ENCODE peak calls at places on chromosomes 5 and 9, in eight cellular contexts. Y is IMR-90, V is K562, O is H9, K is neural progenitor cell, T is PC-3, X is GM23248, A is fibroblast of lung. B is an unnamed sample.

GRCh38 chr5:102418531-102418930 is 80.3 kb downstream of the SLCO6A1 start:
- DNase-seq in Y (no peak), A (no peak), T (no peak), O (no peak), K (peak), V (no peak), X (no peak), B (no peak)

GRCh38 chr5:96823060-96823459 is 15.3 kb upstream of the ERAP1 start:
- DNase-seq in X (no peak), T (no peak), K (no peak), A (no peak), V (no peak), Y (no peak), O (no peak), B (no peak)

GRCh38 chr5:169411789-169412425 is 111.0 kb upstream of the SLIT3 start:
- DNase-seq in O (no peak), T (no peak), A (no peak), Y (no peak), K (no peak), X (peak), V (no peak), B (no peak)

GRCh38 chr5:82183828-82184227 is 94.3 kb downstream of the RPS23 start:
- DNase-seq in O (no peak), V (no peak), T (peak), K (no peak), Y (peak), X (peak), A (peak), B (no peak)

GRCh38 chr5:173663810-173664526 is 47.5 kb upstream of the BOD1 start:
- DNase-seq in K (no peak), V (peak), X (peak), A (peak), Y (no peak), T (no peak), O (no peak), B (no peak)

GRCh38 chr5:171309526-171310333 is 682 bp downstream of the TLX3 start:
- DNase-seq in A (no peak), K (peak), Y (no peak), T (no peak), X (no peak), V (no peak), O (peak), B (no peak)

GRCh38 chr5:74594172-74595040 is 46.1 kb downstream of the ENC1 start:
- DNase-seq in T (no peak), O (no peak), Y (peak), A (peak), V (peak), K (no peak), X (no peak), B (no peak)

GRCh38 chr5:141714542-141715303 is 32.7 kb upstream of the ARAP3 start:
- DNase-seq in K (no peak), T (peak), X (peak), Y (no peak), O (no peak), A (no peak), V (no peak), B (no peak)

GRCh38 chr9:133188006-133188842 is 20.8 kb downstream of the OBP2B start:
- DNase-seq in K (peak), X (no peak), A (no peak), Y (no peak), T (peak), V (peak), O (peak), B (peak)

GRCh38 chr9:109781541-109782197 is 1.7 kb downstream of the PALM2AKAP2 start:
- DNase-seq in K (no peak), O (no peak), T (no peak), X (peak), Y (peak), A (peak), V (no peak), B (peak)

GRCh38 chr5:142425286-142426065 is 100.7 kb upstream of the SPRY4 start:
- DNase-seq in X (peak), Y (peak), O (no peak), A (peak), T (no peak), V (no peak), K (no peak), B (peak)

GRCh38 chr5:1794896-1795290 is 4.7 kb downstream of the MRPL36 start:
- DNase-seq in T (no peak), K (no peak), X (no peak), Y (no peak), V (no peak), A (no peak), O (no peak), B (no peak)

GRCh38 chr9:17064558-17064957 is 70.3 kb upstream of the CNTLN start:
- DNase-seq in T (peak), A (no peak), O (no peak), K (no peak), V (no peak), Y (no peak), X (no peak), B (no peak)

GRCh38 chr9:25562101-25562500 is 116.1 kb downstream of the TUSC1 start:
- DNase-seq in Y (no peak), T (no peak), X (no peak), A (no peak), O (no peak), V (no peak), K (no peak), B (no peak)

GRCh38 chr9:9942764-9943424 is 669.9 kb downstream of the PTPRD start:
- DNase-seq in T (peak), O (peak), Y (peak), K (peak), X (peak), A (peak), V (peak), B (peak)
- H2AFZ ChIP-seq in T (no peak), O (no peak), Y (no peak), K (peak), X (no peak), A (no peak), V (no peak), B (no peak)

DNA sequence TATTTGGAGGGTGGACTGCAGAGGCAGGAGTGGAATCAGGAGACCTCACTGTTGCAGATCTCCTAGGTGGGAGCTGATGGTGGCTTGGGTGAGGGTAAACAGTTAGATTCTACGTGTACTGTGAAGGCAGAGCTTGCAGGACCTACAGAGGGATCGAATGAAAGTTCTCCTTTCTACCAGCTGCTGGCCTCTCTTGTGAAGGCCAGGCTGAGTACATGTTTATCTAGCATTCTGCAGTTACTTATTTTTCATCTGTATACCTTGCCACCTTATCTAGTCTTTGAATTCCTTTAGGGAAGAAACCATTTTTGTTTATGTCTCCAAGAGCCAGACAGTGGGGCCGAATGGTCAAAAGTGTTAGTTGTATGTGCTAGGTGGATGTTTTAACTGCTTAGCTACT is 57.6 kb downstream of the PTTG1 start:
- DNase-seq in T (no peak), O (no peak), Y (no peak), X (no peak), A (no peak), K (no peak), V (no peak), B (no peak)
- H2AFZ ChIP-seq in T (peak), O (no peak), Y (peak), X (peak), A (no peak), K (no peak), V (no peak), B (peak)

GRCh38 chr9:99030610-99031009 is 74.3 kb upstream of the TGFBR1 start:
- DNase-seq in K (no peak), O (no peak), T (no peak), V (no peak), A (no peak), Y (no peak), X (no peak), B (no peak)

GRCh38 chr9:99031994-99032393 is 72.9 kb upstream of the TGFBR1 start:
- DNase-seq in A (no peak), Y (no peak), O (no peak), X (no peak), T (no peak), K (no peak), V (no peak), B (no peak)

GRCh38 chr9:99029083-99029482 is 75.8 kb upstream of the TGFBR1 start:
- DNase-seq in K (no peak), A (no peak), O (no peak), T (no peak), V (no peak), Y (no peak), X (no peak), B (no peak)

GRCh38 chr9:99031319-99031718 is 73.6 kb upstream of the TGFBR1 start:
- DNase-seq in V (peak), A (no peak), O (no peak), K (no peak), Y (no peak), T (no peak), X (no peak), B (no peak)

DNA sequence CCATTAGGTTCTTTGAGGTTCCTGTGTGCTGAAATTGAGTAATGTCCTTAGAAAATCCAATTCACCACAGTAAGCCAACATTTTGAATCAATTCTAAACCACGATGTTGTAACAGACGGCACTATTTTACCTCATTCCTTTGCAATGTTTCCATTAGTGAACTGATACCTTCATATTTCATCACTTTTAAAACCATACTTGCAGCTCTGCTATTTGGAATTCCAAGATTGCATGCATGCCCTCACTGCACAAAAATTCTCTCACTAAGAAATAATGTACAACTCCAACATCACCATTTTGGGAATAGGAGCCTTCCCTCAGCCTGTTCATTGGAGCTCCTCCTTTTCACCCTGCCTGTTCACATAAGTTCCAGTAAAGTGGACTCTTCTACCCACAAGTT is 74.8 kb upstream of the TGFBR1 start:
- DNase-seq in A (peak), T (no peak), O (no peak), K (no peak), Y (peak), X (peak), V (no peak), B (peak)
- H2AFZ ChIP-seq in A (no peak), T (no peak), O (no peak), K (no peak), Y (no peak), X (peak), V (no peak), B (no peak)

DNA sequence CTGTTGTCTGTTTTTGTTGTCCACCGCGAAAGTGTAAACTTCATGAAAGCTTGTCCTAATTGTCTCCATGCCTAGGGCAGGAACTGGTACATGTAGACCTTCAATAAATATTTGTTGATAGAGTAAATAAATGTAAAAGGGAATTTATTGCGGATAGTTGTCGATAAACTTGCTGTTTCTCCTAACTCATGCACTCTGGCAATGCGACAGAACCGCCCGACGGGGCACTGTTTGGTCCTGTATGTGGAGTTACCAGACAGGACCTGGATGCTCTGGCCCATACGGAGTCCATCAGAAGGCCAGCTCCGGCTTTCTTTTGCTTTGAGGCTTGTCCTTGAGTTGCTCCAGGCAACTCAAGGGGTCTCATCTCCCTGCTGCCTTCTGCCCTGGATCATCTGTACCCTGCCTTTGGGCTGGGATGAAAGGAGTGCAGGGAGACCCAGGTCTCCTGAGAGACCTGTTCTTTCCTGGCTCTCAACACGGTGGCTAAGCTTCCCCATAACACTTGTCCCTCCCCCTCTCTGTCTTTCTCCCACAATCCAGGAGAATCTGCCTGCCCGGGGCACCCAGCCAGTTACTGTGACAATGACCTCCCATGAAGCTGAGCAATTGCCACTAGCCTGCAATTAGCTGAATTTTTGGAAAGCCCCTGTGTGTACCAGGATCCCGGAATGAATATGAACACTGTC is 149.5 kb upstream of the PTCH1 start:
- DNase-seq in Y (no peak), X (no peak), K (no peak), T (no peak), A (no peak), O (no peak), V (no peak), B (no peak)
- H2AFZ ChIP-seq in Y (no peak), X (no peak), K (peak), T (no peak), A (no peak), O (no peak), V (no peak), B (no peak)

GRCh38 chr9:129072171-129072570 is 8.7 kb upstream of the DOLPP1 start:
- DNase-seq in A (no peak), X (no peak), O (no peak), V (no peak), K (no peak), Y (no peak), T (no peak), B (peak)

GRCh38 chr9:129069825-129070473 is 11.0 kb upstream of the DOLPP1 start:
- DNase-seq in Y (no peak), A (no peak), K (no peak), O (peak), T (no peak), V (no peak), X (no peak), B (peak)

GRCh38 chr9:129073404-129073803 is 7.5 kb upstream of the DOLPP1 start:
- DNase-seq in V (no peak), O (no peak), T (no peak), A (no peak), Y (no peak), K (no peak), X (no peak), B (no peak)

GRCh38 chr9:129070670-129071525 is 10.0 kb upstream of the DOLPP1 start:
- DNase-seq in Y (no peak), K (no peak), X (no peak), T (no peak), O (peak), V (peak), A (no peak), B (peak)

DNA sequence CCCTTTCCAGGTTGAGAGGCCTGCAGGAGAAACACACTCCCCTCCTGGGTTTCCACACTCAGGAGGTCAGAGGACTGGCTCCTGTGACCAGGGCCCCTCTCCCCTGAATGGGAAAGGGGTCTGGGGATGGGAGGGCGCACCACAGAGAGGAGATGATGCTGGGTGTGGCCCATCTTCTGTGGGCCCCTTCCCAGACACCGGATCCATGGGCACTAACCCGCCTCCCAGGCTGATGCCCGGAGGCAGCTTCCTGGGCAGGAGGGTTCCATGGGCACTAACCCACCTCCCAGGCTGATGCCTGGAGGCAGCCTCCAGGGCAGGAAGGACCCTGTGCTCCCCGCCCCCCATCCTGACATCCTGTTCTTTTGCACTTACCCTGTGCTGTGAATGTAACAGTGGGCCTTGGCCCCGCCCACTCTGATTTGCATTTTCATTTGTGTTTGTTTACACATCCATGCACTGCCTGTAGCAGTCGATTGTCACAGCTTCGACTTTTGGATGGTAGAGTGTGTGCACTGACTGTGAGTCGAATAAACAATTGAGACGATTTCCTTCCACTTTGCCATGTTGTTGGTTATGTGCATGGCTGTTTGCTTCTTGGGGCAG is 9.3 kb upstream of the DOLPP1 start:
- DNase-seq in X (no peak), V (no peak), Y (no peak), K (peak), T (no peak), A (no peak), O (peak), B (peak)
- H2AFZ ChIP-seq in X (no peak), V (no peak), Y (no peak), K (no peak), T (no peak), A (no peak), O (no peak), B (no peak)

GRCh38 chr5:177512736-177513380 is 3.2 kb upstream of the DOK3 start:
- DNase-seq in X (no peak), O (no peak), T (no peak), V (no peak), A (no peak), K (no peak), Y (no peak), B (peak)

GRCh38 chr5:177514541-177514940 is 2.2 kb downstream of the DDX41 start:
- DNase-seq in Y (no peak), O (no peak), V (no peak), T (no peak), X (no peak), K (no peak), A (no peak), B (no peak)

GRCh38 chr5:177511796-177512675 is 2.4 kb upstream of the DOK3 start:
- DNase-seq in V (no peak), A (no peak), K (no peak), Y (no peak), X (no peak), O (no peak), T (no peak), B (peak)

GRCh38 chr5:177515580-177515979 is 1.2 kb downstream of the DDX41 start:
- DNase-seq in T (no peak), O (no peak), A (no peak), Y (no peak), V (no peak), X (no peak), K (no peak), B (peak)

DNA sequence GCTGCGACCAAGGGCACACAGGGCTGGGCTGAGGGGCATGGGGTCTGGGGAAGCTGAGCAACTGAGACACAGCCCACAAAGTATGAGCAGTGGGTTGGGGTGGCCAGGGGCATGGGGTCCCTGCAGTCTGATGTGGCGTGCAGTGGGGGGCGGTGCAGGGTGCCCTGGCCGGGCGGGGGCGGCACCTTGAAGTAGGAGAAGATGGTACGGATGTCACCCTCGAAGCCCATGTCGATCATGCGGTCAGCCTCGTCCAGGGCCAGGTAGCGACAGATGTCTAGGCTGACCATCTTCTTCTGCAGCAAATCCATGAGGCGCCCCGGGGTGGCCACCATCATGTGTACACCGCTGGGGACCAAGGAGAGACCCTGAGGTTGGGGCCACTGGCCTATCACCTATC is 3.3 kb downstream of the DDX41 start:
- DNase-seq in Y (no peak), T (no peak), O (no peak), K (no peak), X (no peak), A (no peak), V (no peak), B (no peak)
- H2AFZ ChIP-seq in Y (no peak), T (no peak), O (no peak), K (no peak), X (no peak), A (no peak), V (no peak), B (no peak)